ENCODE peak calls at places on chromosomes 5 and 9, in eight cellular contexts. M is HCT116, V is Panc1, F is SK-N-SH, Y is GM23338, J is HepG2, W is GM12878, P is K562. B is an unnamed sample.
A peak's percentile ranks its signal among the peaks of the same experiment; 100 is the strongest.

GRCh38 chr5:78243639-78244038 is 50.9 kb downstream of the AP3B1 start:
- DNase-seq in M (no peak), F (no peak), V (no peak), W (no peak), P (no peak), Y (no peak), J (no peak), B (no peak)

GRCh38 chr9:135971892-135972291 is 10.7 kb upstream of the UBAC1 start:
- DNase-seq in V (no peak), Y (peak; percentile 96), M (peak; percentile 67), J (peak; percentile 71), F (no peak), P (peak; percentile 82), W (no peak), B (no peak)

GRCh38 chr5:88144219-88145040 is 124.2 kb downstream of the TMEM161B start:
- DNase-seq in V (no peak), P (no peak), W (no peak), F (peak; percentile 5), Y (peak; percentile 63), M (no peak), J (no peak), B (no peak)

GRCh38 chr9:128310461-128310860 is 11.8 kb downstream of the TRUB2 start:
- DNase-seq in W (no peak), Y (no peak), M (no peak), F (no peak), V (no peak), P (no peak), J (no peak), B (no peak)

GRCh38 chr9:23825700-23826099 is 340 bp downstream of the ELAVL2 start:
- DNase-seq in P (no peak), F (peak; percentile 10), J (no peak), M (no peak), V (no peak), W (no peak), Y (no peak), B (no peak)

GRCh38 chr5:140596364-140596763 is 31.7 kb downstream of the SLC35A4 start:
- DNase-seq in M (no peak), V (no peak), P (no peak), J (no peak), F (no peak), Y (no peak), W (no peak), B (no peak)

GRCh38 chr5:20606006-20606405 is 618.0 kb upstream of the CDH18 start:
- DNase-seq in M (no peak), V (no peak), W (no peak), P (no peak), J (no peak), F (no peak), Y (no peak), B (no peak)

GRCh38 chr5:171850354-171850947 is 64.8 kb downstream of the SMIM23 start:
- DNase-seq in M (peak; percentile 31), V (no peak), Y (peak; percentile 90), F (peak; percentile 53), P (peak; percentile 42), W (no peak), J (peak; percentile 13), B (peak; percentile 58)

GRCh38 chr9:124779368-124780059 is 2.6 kb downstream of the OLFML2A start:
- DNase-seq in F (no peak), J (peak; percentile 74), W (no peak), V (no peak), P (no peak), Y (peak; percentile 84), M (no peak), B (no peak)

GRCh38 chr5:16737620-16738364 is 121.0 kb upstream of the RETREG1 start:
- DNase-seq in P (no peak), M (no peak), J (peak; percentile 52), F (no peak), V (no peak), Y (peak; percentile 83), W (no peak), B (no peak)

GRCh38 chr5:34491251-34491620 is 164.9 kb upstream of the RAI14 start:
- DNase-seq in P (no peak), W (no peak), J (no peak), F (peak; percentile 36), Y (no peak), V (no peak), M (no peak), B (no peak)

GRCh38 chr5:124923131-124923530 is 176.7 kb upstream of the ZNF608 start:
- DNase-seq in J (no peak), P (no peak), V (no peak), F (no peak), M (no peak), Y (no peak), W (no peak), B (no peak)

GRCh38 chr9:98263482-98264357 is 8.3 kb upstream of the TBC1D2 start:
- DNase-seq in J (peak; percentile 61), M (peak; percentile 69), V (peak; percentile 67), W (peak; percentile 40), P (peak; percentile 91), Y (peak; percentile 89), F (peak; percentile 79), B (peak; percentile 86)

GRCh38 chr5:55294935-55295334 is 12.6 kb downstream of the DHX29 start:
- DNase-seq in P (no peak), V (no peak), W (no peak), F (no peak), J (no peak), Y (no peak), M (no peak), B (no peak)

GRCh38 chr5:72428664-72429063 is 78.5 kb downstream of the ZNF366 start:
- DNase-seq in M (no peak), P (no peak), Y (no peak), W (no peak), J (no peak), V (no peak), F (no peak), B (no peak)

GRCh38 chr5:17737087-17737486 is 102.8 kb downstream of the TAF11L14 start:
- DNase-seq in W (no peak), F (no peak), Y (no peak), V (no peak), M (no peak), P (no peak), J (no peak), B (no peak)

GRCh38 chr5:1792842-1793266 is 6.8 kb downstream of the MRPL36 start:
- DNase-seq in J (no peak), F (no peak), M (no peak), W (peak; percentile 99), V (no peak), P (peak; percentile 55), Y (no peak), B (peak; percentile 73)

GRCh38 chr5:119961993-119962392 is 332.6 kb downstream of the FAM170A start:
- DNase-seq in F (no peak), V (no peak), Y (no peak), M (no peak), J (no peak), W (no peak), P (no peak), B (no peak)

GRCh38 chr9:5629312-5630037 is 568 bp downstream of the RIC1 start:
- DNase-seq in J (no peak), F (peak; percentile 69), V (no peak), P (peak; percentile 26), M (no peak), W (no peak), Y (peak; percentile 45), B (no peak)

GRCh38 chr5:131318455-131318854 is 54.6 kb downstream of the CDC42SE2 start:
- DNase-seq in J (no peak), F (no peak), V (no peak), P (no peak), W (no peak), Y (no peak), M (no peak), B (no peak)

GRCh38 chr9:35673132-35673997 is at the start of gene CA9:
- DNase-seq in W (no peak), F (no peak), V (no peak), Y (no peak), M (no peak), P (no peak), J (peak; percentile 25), B (no peak)

GRCh38 chr5:181246276-181247050 is 2.8 kb upstream of the RACK1 start:
- DNase-seq in F (peak; percentile 93), J (peak; percentile 74), W (no peak), Y (peak; percentile 89), M (peak; percentile 62), P (peak; percentile 95), V (no peak), B (peak; percentile 84)

GRCh38 chr5:158802941-158803341 is 296.8 kb downstream of the EBF1 start:
- DNase-seq in M (no peak), W (no peak), V (no peak), P (no peak), F (no peak), J (no peak), Y (no peak), B (no peak)
- TF ChIP-seq REST in M (no peak), W (no peak), V (no peak), P (no peak), F (no peak), J (no peak), Y (no peak), B (no peak)

DNA sequence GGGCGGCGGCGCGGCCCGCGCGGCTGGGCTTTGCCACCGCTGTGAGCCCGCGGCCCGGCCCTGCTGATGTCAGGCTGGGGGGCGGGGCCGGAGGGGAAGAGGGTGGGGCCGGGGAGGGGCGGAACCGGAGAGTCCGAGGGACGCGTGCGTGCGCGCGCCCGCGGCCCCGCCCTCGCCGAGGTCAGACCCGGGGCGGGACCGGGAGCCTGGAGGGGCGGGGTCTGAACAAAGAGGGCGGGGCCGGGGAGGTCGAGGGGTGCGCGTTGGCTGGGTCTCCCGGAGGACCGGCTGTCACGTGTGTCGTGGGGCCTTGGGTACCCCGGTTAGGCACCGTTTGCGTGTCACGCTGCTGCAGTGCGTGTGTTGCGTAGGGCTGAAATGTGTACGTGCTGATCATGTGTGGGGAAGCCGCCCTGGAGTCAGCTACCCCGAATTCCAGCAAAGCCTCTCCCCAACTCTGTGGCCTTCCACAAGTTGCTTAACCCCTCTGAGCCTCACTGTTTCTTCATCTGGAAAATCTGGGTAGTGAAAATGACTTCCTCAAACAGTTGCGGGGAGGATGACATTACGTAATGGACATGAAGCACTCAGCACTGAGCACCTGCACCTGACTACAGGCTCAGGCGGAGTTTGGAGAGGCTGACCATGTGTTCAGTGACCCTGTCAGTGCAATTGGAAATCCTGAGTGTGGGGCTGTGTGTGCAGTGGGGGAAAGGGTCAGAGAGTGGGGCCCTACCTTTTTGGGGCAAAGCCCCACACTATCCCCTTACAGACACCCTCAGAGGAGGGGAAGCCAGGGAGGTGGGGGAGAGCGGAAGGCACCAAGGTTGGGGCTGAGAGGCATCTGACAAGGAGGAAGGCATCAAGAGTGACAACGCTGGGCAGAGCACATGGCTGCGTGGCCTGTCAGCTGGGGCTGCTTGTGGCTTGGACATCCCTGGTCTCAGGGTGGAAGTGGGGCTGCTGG is at the start of gene RALGDS:
- DNase-seq in W (no peak), M (peak; percentile 56), P (peak; percentile 90), Y (peak; percentile 94), F (peak; percentile 97), V (no peak), J (peak; percentile 61), B (peak; percentile 99)
- TF ChIP-seq POLR2AphosphoS5 in W (no peak), M (no peak), P (no peak), Y (no peak), F (no peak), V (no peak), J (no peak), B (peak; percentile 95)

GRCh38 chr5:161663431-161663830 is 22.1 kb upstream of the GABRA6 start:
- DNase-seq in Y (no peak), P (no peak), J (no peak), M (no peak), F (no peak), V (no peak), W (no peak), B (no peak)
- H3K4me3 ChIP-seq in Y (no peak overlapping the region), P (no peak overlapping the region), J (no peak overlapping the region), M (no peak overlapping the region), F (no peak overlapping the region), V (no peak overlapping the region), W (no peak overlapping the region), B (no peak overlapping the region)

GRCh38 chr5:95711501-95712346 is 19.4 kb upstream of the RHOBTB3 start:
- DNase-seq in P (peak; percentile 83), F (no peak), M (no peak), V (no peak), Y (peak; percentile 81), J (no peak), W (no peak), B (no peak)
- TF ChIP-seq REST in P (no peak), F (no peak), M (no peak), V (no peak), Y (no peak), J (no peak), W (no peak), B (no peak)

B was measured in HL-60.